ENCODE peak calls at places on chromosomes 6 and 20, in eight cellular contexts. X, S, N, O, V, L, I and A are unnamed samples. For H4K20me1, the result is how much of the 10 kb centered on the place peaks cover.

GRCh38 chr6:89139509-89140346 is 6.1 kb upstream of the PM20D2 start:
- DNase-seq in L (peak), O (no peak), S (no peak), V (no peak), X (no peak), I (no peak), N (peak), A (no peak)

GRCh38 chr6:111804627-111805235 is 68.5 kb downstream of the FYN start:
- DNase-seq in O (no peak), N (no peak), S (peak), L (peak), X (peak), I (peak), V (no peak), A (no peak)

GRCh38 chr6:19734519-19734918 is 102.7 kb upstream of the ID4 start:
- DNase-seq in L (no peak), V (no peak), S (peak), I (no peak), N (no peak), O (no peak), X (no peak), A (no peak)

GRCh38 chr6:43942616-43943015 is 172.6 kb downstream of the VEGFA start:
- DNase-seq in X (no peak), S (no peak), L (no peak), I (no peak), V (no peak), O (no peak), N (no peak), A (no peak)

GRCh38 chr20:62739581-62740285 is 31.1 kb downstream of the NTSR1 start:
- DNase-seq in X (no peak), N (no peak), I (no peak), L (peak), O (no peak), V (no peak), S (no peak), A (no peak)

GRCh38 chr6:56724455-56724854 is 81.8 kb upstream of the DST start:
- DNase-seq in I (no peak), N (no peak), L (peak), X (no peak), V (no peak), O (no peak), S (peak), A (no peak)

GRCh38 chr20:50308166-50308512 is 117.5 kb downstream of the CEBPB start:
- DNase-seq in O (no peak), X (no peak), N (peak), S (no peak), I (no peak), V (peak), L (peak), A (no peak)

GRCh38 chr20:43911066-43911465 is 3.6 kb upstream of the TOX2 start:
- DNase-seq in S (peak), I (no peak), X (peak), L (peak), O (no peak), N (peak), V (no peak), A (no peak)

GRCh38 chr6:1739220-1739619 is 129.5 kb downstream of the FOXC1 start:
- DNase-seq in L (no peak), O (no peak), S (no peak), N (no peak), X (no peak), V (peak), I (no peak), A (no peak)

GRCh38 chr6:140320799-140321099 is 946.3 kb upstream of the CITED2 start:
- DNase-seq in N (no peak), I (no peak), X (peak), S (no peak), O (no peak), L (no peak), V (no peak), A (no peak)

GRCh38 chr6:108697646-108698161 is 137.0 kb downstream of the FOXO3 start:
- DNase-seq in S (no peak), V (no peak), N (no peak), I (no peak), O (no peak), X (no peak), L (peak), A (no peak)

GRCh38 chr6:167733740-167734661 is 92.7 kb upstream of the AFDN start:
- DNase-seq in S (no peak), X (peak), V (peak), L (peak), N (no peak), O (no peak), I (no peak), A (no peak)

GRCh38 chr20:7924692-7925091 is 15.6 kb downstream of the HAO1 start:
- DNase-seq in V (no peak), N (peak), L (peak), O (no peak), X (peak), I (no peak), S (peak), A (no peak)

GRCh38 chr20:56574531-56575142 is 41.6 kb downstream of the FAM209B start:
- DNase-seq in O (no peak), V (no peak), N (peak), L (peak), I (no peak), X (no peak), S (no peak), A (no peak)

GRCh38 chr6:147178355-147178754 is 25.9 kb upstream of the STXBP5 start:
- DNase-seq in S (no peak), I (no peak), N (no peak), V (no peak), X (no peak), O (no peak), L (no peak), A (no peak)

GRCh38 chr20:43681468-43681942 is 14.6 kb downstream of the MYBL2 start:
- DNase-seq in S (no peak), I (no peak), X (no peak), V (peak), N (no peak), L (peak), O (no peak), A (peak)

GRCh38 chr6:105259912-105260889 is 80.4 kb upstream of the POPDC3 start:
- DNase-seq in I (no peak), N (no peak), O (no peak), V (no peak), L (no peak), S (peak), X (peak), A (no peak)

GRCh38 chr6:130903007-130903406 is 75.8 kb downstream of the SMLR1 start:
- DNase-seq in L (no peak), V (no peak), O (no peak), S (no peak), X (no peak), I (no peak), N (no peak), A (no peak)

GRCh38 chr6:167754691-167755090 is 72.0 kb upstream of the AFDN start:
- DNase-seq in N (no peak), S (no peak), I (no peak), L (no peak), X (no peak), O (no peak), V (no peak), A (no peak)

GRCh38 chr20:2140561-2140960 is 38.9 kb downstream of the STK35 start:
- DNase-seq in I (no peak), V (no peak), S (peak), X (no peak), N (no peak), L (peak), O (no peak), A (no peak)

DNA sequence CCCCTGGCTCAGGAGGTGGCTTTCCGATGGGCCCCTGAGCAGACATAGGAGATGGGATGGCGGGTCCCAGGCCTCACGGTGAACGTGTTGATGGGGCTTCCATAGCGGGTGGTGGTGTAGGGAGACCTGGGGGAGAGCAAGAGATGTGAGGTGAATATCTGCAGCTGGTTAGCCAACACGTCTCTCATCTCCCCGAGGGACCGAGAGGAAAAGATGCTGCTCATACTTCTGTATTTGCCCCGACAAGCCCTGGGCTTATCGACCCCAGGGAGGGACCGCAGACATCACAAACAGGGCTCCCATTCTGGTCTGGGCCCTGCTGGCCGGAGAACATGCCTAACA is 38.7 kb downstream of the C6orf132 start:
- DNase-seq in O (no peak), N (no peak), I (no peak), X (no peak), V (no peak), S (no peak), L (no peak), A (no peak)
- H3K27ac ChIP-seq in O (no peak), N (no peak), I (peak), X (no peak), V (no peak), S (no peak), L (no peak), A (no peak)

DNA sequence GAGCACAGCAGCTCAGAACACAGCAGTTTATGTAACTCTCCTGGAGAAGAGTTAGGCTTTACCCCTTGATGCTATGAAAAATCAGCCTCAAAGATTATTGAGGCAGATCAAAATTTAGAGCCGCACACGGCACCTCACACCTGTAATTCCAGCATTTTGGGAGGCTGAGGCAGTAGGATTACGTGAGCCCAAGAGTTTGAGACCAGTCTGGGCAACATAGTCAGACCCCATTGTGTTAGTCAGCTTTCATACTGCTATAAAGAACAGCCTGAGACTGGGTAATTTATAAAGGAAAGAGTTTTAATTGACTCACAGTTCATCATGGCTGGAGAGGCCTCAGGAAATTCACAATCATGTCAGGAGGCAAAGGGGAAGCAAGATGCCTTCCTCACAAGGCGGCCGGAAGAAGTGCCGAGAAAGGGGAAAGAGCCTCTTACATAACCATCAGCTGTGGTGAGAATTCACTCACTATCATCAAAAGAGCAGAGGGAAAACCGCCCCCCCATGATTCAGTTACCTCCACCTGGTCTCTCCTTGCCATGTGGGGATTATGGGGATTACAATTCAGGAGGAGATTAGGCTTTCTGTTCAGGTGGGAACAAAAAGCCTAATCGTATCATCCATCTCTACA is 87.7 kb downstream of the SGK1 start:
- DNase-seq in O (no peak), S (no peak), N (no peak), I (no peak), L (no peak), V (peak), X (peak), A (no peak)
- H3K4me3 ChIP-seq in O (no peak), S (no peak), N (no peak), I (no peak), L (no peak), V (peak), X (no peak), A (no peak)

GRCh38 chr6:122998403-122998965 is 2.4 kb downstream of the CLVS2 start:
- DNase-seq in V (no peak), L (no peak), I (no peak), S (no peak), N (no peak), O (no peak), X (no peak), A (no peak)

GRCh38 chr6:122995930-122996796 is at the start of gene CLVS2:
- DNase-seq in S (peak), O (peak), L (peak), X (no peak), N (peak), V (no peak), I (no peak), A (no peak)

GRCh38 chr6:123000244-123000770 is 4.3 kb downstream of the CLVS2 start:
- DNase-seq in I (no peak), O (no peak), N (no peak), L (no peak), S (no peak), X (no peak), V (no peak), A (no peak)

GRCh38 chr6:122996797-122997520 is 924 bp downstream of the CLVS2 start:
- DNase-seq in V (no peak), L (no peak), X (no peak), I (no peak), O (peak), S (no peak), N (no peak), A (no peak)

GRCh38 chr6:122997541-122998150 is 1.6 kb downstream of the CLVS2 start:
- DNase-seq in X (no peak), I (no peak), N (no peak), S (no peak), L (no peak), V (no peak), O (peak), A (no peak)
- H4K20me1 ChIP-seq in X (under half), I (under half), N (under half), S (under half), L (under half), V (under half), O (under half), A (under half)

GRCh38 chr6:144480518-144480917 is 195.4 kb downstream of the UTRN start:
- DNase-seq in N (no peak), O (no peak), X (no peak), L (no peak), I (no peak), V (no peak), S (no peak), A (no peak)
- H3K27ac ChIP-seq in N (no peak), O (no peak), X (no peak), L (no peak), I (no peak), V (no peak), S (no peak), A (no peak)

GRCh38 chr6:156852858-156853216 is 75.7 kb downstream of the ARID1B start:
- DNase-seq in X (no peak), V (no peak), L (no peak), I (no peak), S (no peak), O (no peak), N (no peak), A (no peak)

GRCh38 chr6:156850356-156850755 is 73.2 kb downstream of the ARID1B start:
- DNase-seq in V (no peak), N (no peak), O (no peak), S (no peak), L (no peak), I (no peak), X (no peak), A (peak)

GRCh38 chr6:156852147-156852857 is 75.1 kb downstream of the ARID1B start:
- DNase-seq in L (no peak), S (no peak), V (peak), X (no peak), N (no peak), I (no peak), O (no peak), A (peak)

GRCh38 chr6:156849806-156850205 is 72.6 kb downstream of the ARID1B start:
- DNase-seq in S (no peak), V (peak), X (no peak), O (no peak), N (no peak), L (no peak), I (no peak), A (peak)

DNA sequence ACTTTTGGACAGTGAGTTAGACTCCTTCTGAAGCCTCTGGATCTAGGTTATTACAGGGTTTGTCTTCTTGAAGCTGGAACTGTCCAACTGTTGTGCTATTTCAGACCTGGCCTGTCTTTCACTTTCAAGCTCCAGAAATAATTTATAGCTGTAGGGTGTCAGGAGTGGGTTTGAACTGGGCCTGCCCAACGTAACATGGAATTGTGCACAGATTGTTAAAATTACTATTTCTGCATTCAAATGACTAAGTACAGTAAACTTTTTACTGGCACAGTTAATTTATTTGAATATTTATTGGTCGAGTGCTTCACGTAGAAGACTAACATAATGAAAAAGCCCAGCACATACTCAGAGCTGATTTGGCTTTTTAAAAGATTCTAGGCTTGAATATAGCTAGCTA is 74.3 kb downstream of the ARID1B start:
- DNase-seq in I (no peak), S (no peak), L (no peak), O (no peak), N (no peak), V (peak), X (no peak), A (no peak)
- H3K4me3 ChIP-seq in I (no peak), S (no peak), L (no peak), O (no peak), N (no peak), V (peak), X (no peak), A (peak)